ENCODE peak calls at places on chromosomes 13 and 19, in five cellular contexts. M, X, Z, L and Y are unnamed samples.

GRCh38 chr13:68927387-68928026 is 1180.1 kb upstream of the ATXN8OS start:
- DNase-seq in X (no peak), Z (no peak), L (peak), M (no peak), Y (peak)

GRCh38 chr13:60043262-60043661 is 120.5 kb downstream of the DIAPH3 start:
- DNase-seq in M (no peak), L (no peak), X (peak), Z (no peak), Y (no peak)

GRCh38 chr13:70842062-70842644 is 733.9 kb upstream of the KLHL1 start:
- DNase-seq in Z (no peak), X (no peak), M (no peak), L (no peak), Y (no peak)

GRCh38 chr19:31261651-31262331 is 87.4 kb downstream of the TSHZ3 start:
- DNase-seq in L (no peak), M (no peak), Z (no peak), X (no peak), Y (no peak)

GRCh38 chr13:76792680-76793334 is 93.4 kb downstream of the KCTD12 start:
- DNase-seq in Z (no peak), M (no peak), X (peak), L (no peak), Y (no peak)

GRCh38 chr19:11416346-11417052 is 2.6 kb downstream of the RGL3 start:
- DNase-seq in L (no peak), Z (no peak), M (no peak), X (no peak), Y (peak)

GRCh38 chr19:29545866-29546582 is 20.2 kb downstream of the VSTM2B start:
- DNase-seq in X (no peak), L (no peak), M (no peak), Z (peak), Y (no peak)

GRCh38 chr13:20714563-20715339 is 11.3 kb downstream of the IL17D start:
- DNase-seq in X (peak), Z (no peak), M (no peak), L (peak), Y (no peak)

GRCh38 chr13:44155422-44156293 is 218.0 kb upstream of the SERP2 start:
- DNase-seq in L (peak), Z (peak), M (no peak), X (no peak), Y (peak)

GRCh38 chr19:6415592-6416190 is 8.9 kb downstream of the KHSRP start:
- DNase-seq in X (no peak), L (no peak), Z (no peak), M (no peak), Y (peak)

GRCh38 chr13:34172048-34172447 is 354.1 kb downstream of the RFC3 start:
- DNase-seq in L (no peak), X (no peak), Z (no peak), M (no peak), Y (no peak)

GRCh38 chr13:98909016-98909415 is 68.8 kb downstream of the DOCK9 start:
- DNase-seq in M (no peak), X (no peak), Z (no peak), L (no peak), Y (no peak)

GRCh38 chr13:102197193-102197592 is 204.7 kb downstream of the FGF14 start:
- DNase-seq in L (no peak), X (no peak), Z (no peak), M (no peak), Y (peak)

GRCh38 chr13:99040536-99041141 is 62.8 kb upstream of the DOCK9 start:
- DNase-seq in Z (no peak), M (no peak), L (no peak), X (no peak), Y (no peak)

GRCh38 chr13:28273919-28274318 is 135.6 kb downstream of the PAN3 start:
- DNase-seq in X (no peak), Z (no peak), L (no peak), M (no peak), Y (no peak)

GRCh38 chr19:610071-610800 is 20.6 kb downstream of the HCN2 start:
- DNase-seq in X (no peak), Z (no peak), M (no peak), L (no peak), Y (no peak)

GRCh38 chr19:566403-566802 is 6.0 kb upstream of the BSG start:
- DNase-seq in M (no peak), X (no peak), L (peak), Z (no peak), Y (no peak)

GRCh38 chr19:55614711-55615552 is 9.4 kb downstream of the ZNF784 start:
- DNase-seq in X (no peak), M (no peak), L (no peak), Z (no peak), Y (peak)

GRCh38 chr13:19634129-19634740 is 776 bp downstream of the MPHOSPH8 start:
- DNase-seq in M (no peak), Z (no peak), L (no peak), X (peak), Y (no peak)

GRCh38 chr19:52748336-52748950 is 13.6 kb upstream of the ZNF611 start:
- DNase-seq in X (peak), M (no peak), L (no peak), Z (no peak), Y (peak)

GRCh38 chr19:11405846-11406643 is 13.1 kb downstream of the RGL3 start:
- DNase-seq in Z (no peak), X (no peak), M (no peak), L (peak), Y (peak)

GRCh38 chr13:21435710-21436151 is 23.4 kb downstream of the ZDHHC20 start:
- DNase-seq in Z (no peak), M (peak), X (peak), L (no peak), Y (no peak)

GRCh38 chr19:873084-874019 is 13.9 kb downstream of the CFD start:
- DNase-seq in L (no peak), X (peak), M (no peak), Z (no peak), Y (peak)

GRCh38 chr19:5434970-5435641 is 20.1 kb upstream of the ZNRF4 start:
- DNase-seq in L (no peak), M (peak), X (peak), Z (no peak), Y (peak)

GRCh38 chr13:45178349-45179142 is 22.3 kb downstream of the KCTD4 start:
- DNase-seq in L (no peak), X (peak), M (no peak), Z (no peak), Y (no peak)

GRCh38 chr13:56528040-56528760 is 612.5 kb upstream of the PRR20A start:
- DNase-seq in Z (no peak), L (no peak), X (no peak), M (no peak), Y (no peak)

GRCh38 chr13:113777311-113778260 is 18.6 kb downstream of the TMEM255B start:
- DNase-seq in L (no peak), Z (no peak), M (no peak), X (peak), Y (peak)

GRCh38 chr19:7631577-7631976 is 1.9 kb downstream of the PCP2 start:
- DNase-seq in M (no peak), L (no peak), Z (no peak), X (no peak), Y (no peak)

GRCh38 chr19:806815-807421 is 9.7 kb downstream of the PTBP1 start:
- DNase-seq in Z (no peak), X (no peak), L (no peak), M (no peak), Y (peak)

GRCh38 chr19:48489608-48490216 is 20.5 kb downstream of the CYTH2 start:
- DNase-seq in M (no peak), X (peak), L (peak), Z (peak), Y (peak)

GRCh38 chr19:56108447-56109195 is 12.5 kb downstream of the ZNF787 start:
- DNase-seq in L (peak), M (no peak), Z (no peak), X (peak), Y (peak)

GRCh38 chr13:21625366-21625765 is 21.4 kb upstream of the MICU2 start:
- DNase-seq in Z (no peak), L (no peak), X (no peak), M (no peak), Y (peak)

GRCh38 chr13:99176309-99177276 is 24.1 kb upstream of the UBAC2 start:
- DNase-seq in Z (peak), L (peak), M (no peak), X (peak), Y (peak)

GRCh38 chr13:98199480-98199879 is 22.4 kb upstream of the RNF113B start:
- DNase-seq in X (no peak), Z (no peak), M (no peak), L (no peak), Y (peak)

GRCh38 chr13:92403606-92404005 is 823.0 kb upstream of the GPC6 start:
- DNase-seq in L (no peak), M (no peak), X (no peak), Z (no peak), Y (no peak)

GRCh38 chr13:53501387-53501786 is 472.8 kb downstream of the OLFM4 start:
- DNase-seq in M (no peak), X (no peak), Z (no peak), L (no peak), Y (no peak)
- H3K4me3 ChIP-seq in M (no peak), X (no peak), Z (no peak), L (no peak), Y (no peak)

DNA sequence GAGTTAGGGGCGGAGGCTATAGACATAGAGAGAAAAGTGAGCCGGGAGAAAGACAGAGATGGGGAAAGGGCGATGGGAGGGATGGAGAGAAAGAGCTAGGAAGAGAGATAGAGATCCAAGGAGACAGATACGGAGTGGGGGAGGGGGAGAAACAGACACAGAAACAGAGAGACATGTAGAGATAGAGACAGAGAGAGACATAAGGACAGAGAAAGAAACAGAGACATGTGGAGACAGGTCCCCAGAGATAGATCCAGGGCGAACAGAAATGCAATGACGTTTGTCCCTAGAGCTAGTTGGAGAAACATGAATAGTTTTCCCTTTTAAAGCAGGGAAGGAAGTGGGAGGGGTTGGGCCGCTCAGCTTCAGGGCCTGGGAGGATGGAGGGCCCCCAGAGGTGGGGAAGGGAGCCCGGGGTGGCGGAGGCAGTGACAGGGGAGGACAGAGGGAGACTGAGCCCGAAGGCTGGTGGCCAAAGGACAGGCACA is 4.6 kb downstream of the PPP1R14A start:
- DNase-seq in M (no peak), X (peak), Z (no peak), L (peak), Y (peak)
- H3K4me3 ChIP-seq in M (no peak), X (no peak), Z (peak), L (peak), Y (peak)

DNA sequence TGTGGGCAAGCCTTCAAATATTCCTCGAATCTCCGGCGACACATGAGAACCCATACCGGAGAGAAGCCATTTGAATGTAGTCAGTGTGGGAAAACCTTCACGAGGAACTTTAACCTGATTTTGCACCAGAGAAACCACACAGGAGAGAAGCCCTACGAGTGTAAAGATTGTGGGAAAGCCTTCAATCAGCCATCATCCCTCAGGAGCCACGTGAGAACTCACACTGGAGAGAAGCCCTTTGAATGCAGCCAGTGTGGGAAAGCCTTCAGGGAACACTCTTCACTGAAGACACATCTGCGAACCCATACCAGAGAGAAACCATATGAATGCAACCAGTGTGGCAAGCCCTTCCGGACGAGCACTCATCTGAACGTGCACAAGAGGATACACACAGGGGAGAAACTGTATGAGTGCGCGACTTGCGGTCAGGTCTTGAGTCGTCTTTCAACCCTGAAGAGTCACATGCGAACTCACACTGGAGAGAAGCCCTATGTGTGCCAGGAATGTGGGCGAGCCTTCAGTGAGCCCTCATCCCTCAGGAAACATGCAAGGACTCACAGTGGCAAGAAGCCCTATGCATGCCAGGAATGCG is 28.8 kb downstream of the ZNF333 start:
- DNase-seq in L (no peak), M (no peak), X (no peak), Z (no peak), Y (no peak)
- H3K4me3 ChIP-seq in L (no peak), M (no peak), X (peak), Z (no peak), Y (no peak)

GRCh38 chr13:48014359-48014758 is 13.3 kb upstream of the SUCLA2 start:
- DNase-seq in L (no peak), Z (no peak), M (no peak), X (no peak), Y (no peak)

GRCh38 chr13:48009298-48009697 is 8.2 kb upstream of the SUCLA2 start:
- DNase-seq in M (no peak), L (no peak), X (peak), Z (no peak), Y (no peak)

GRCh38 chr13:48018637-48019036 is 17.6 kb upstream of the SUCLA2 start:
- DNase-seq in X (no peak), Z (no peak), M (no peak), L (no peak), Y (no peak)

GRCh38 chr13:48010698-48011097 is 9.6 kb upstream of the SUCLA2 start:
- DNase-seq in M (no peak), L (no peak), X (no peak), Z (no peak), Y (no peak)

GRCh38 chr13:48012668-48013067 is 11.6 kb upstream of the SUCLA2 start:
- DNase-seq in L (no peak), X (no peak), Z (no peak), M (no peak), Y (no peak)
- H3K4me3 ChIP-seq in L (no peak), X (no peak), Z (no peak), M (no peak), Y (no peak)

DNA sequence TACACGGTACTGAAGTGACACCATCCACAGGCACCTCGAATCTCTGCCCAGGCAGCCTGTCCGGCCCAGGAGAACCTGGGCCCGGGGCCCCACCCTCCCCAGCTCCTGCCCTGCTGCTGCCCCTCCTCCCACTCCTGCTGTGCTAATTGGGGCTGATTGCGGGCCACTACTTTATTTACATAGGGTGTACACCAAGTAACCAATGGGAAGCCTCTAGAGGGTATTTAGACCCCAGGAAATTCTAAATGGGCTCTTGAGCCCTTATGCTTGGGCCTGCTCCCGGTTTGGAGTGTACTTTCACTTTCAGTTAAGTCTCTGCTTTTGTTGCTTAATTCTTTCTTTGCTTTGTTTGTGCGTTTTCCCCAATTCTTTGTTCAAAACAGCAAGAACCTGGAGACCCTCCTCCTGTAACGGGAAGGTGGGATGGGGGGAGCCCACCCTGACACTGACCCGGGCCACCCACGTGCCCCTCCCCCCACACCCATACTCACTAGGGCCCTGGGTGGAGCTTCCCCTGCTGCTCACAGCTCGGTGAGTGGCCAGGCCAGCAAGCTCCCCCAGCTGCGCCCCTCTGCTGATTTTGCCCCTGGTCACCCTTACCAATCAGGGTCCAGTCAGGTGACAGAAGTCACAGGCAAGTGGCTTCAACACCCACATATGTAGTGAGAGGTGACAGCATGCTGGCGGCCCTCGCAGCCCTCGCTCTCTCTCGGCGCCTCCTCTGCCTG is 9.4 kb downstream of the SCGB2B2 start:
- DNase-seq in L (peak), Z (no peak), X (peak), M (no peak), Y (peak)
- H3K4me3 ChIP-seq in L (peak), Z (peak), X (peak), M (peak), Y (no peak)

GRCh38 chr19:45577111-45577905 is 7.3 kb downstream of the OPA3 start:
- DNase-seq in L (peak), M (no peak), Z (no peak), X (peak), Y (peak)
- H3K4me3 ChIP-seq in L (no peak), M (no peak), Z (no peak), X (peak), Y (no peak)